ENCODE peak calls at places on chromosomes 13 and 19, in ten cellular contexts. One of them, this sample, is unnamed.

GRCh38 chr13:27043013-27043412 is 128.6 kb downstream of the USP12 start:
- DNase-seq in NCI-H1105 treated with DMSO at 0.1 percent for 48 hours: no peak
- DNase-seq in endothelial cell: no peak
- DNase-seq in activated naive CD4-positive, alpha-beta T cell: no peak
- DNase-seq in heart right ventricle: peak; percentile 26
- DNase-seq in activated naive CD8-positive, alpha-beta T cell treated with anti-CD3 and anti-CD28 coated beads, Interleukin-2, amount 50 U/mL, for 24 hours: no peak
- DNase-seq in stimulated activated CD4-positive, alpha-beta T cell treated with anti-CD3 and anti-CD28 coated beads, Interleukin-12 subunit alpha, Interleukin-12 subunit beta, amount 100 ng/mL, for 48 hours: no peak
- DNase-seq in neural crest cell: no peak
- DNase-seq in HTR-8/SVneo: peak; percentile 82
- DNase-seq in T-cell: no peak
- DNase-seq in this sample: no peak

GRCh38 chr13:94703271-94703670 is 9.1 kb downstream of the SOX21 start:
- DNase-seq in activated naive CD8-positive, alpha-beta T cell treated with anti-CD3 and anti-CD28 coated beads, Interleukin-2, amount 50 U/mL, for 24 hours: no peak
- DNase-seq in neural crest cell: no peak
- DNase-seq in activated naive CD4-positive, alpha-beta T cell: no peak
- DNase-seq in endothelial cell: no peak
- DNase-seq in HTR-8/SVneo: no peak
- DNase-seq in stimulated activated CD4-positive, alpha-beta T cell treated with anti-CD3 and anti-CD28 coated beads, Interleukin-12 subunit alpha, Interleukin-12 subunit beta, amount 100 ng/mL, for 48 hours: no peak
- DNase-seq in T-cell: no peak
- DNase-seq in heart right ventricle: no peak
- DNase-seq in NCI-H1105 treated with DMSO at 0.1 percent for 48 hours: no peak
- DNase-seq in this sample: no peak

GRCh38 chr13:76048675-76049396 is 412.7 kb downstream of the LMO7 start:
- DNase-seq in NCI-H1105 treated with DMSO at 0.1 percent for 48 hours: peak; percentile 55
- DNase-seq in stimulated activated CD4-positive, alpha-beta T cell treated with anti-CD3 and anti-CD28 coated beads, Interleukin-12 subunit alpha, Interleukin-12 subunit beta, amount 100 ng/mL, for 48 hours: no peak
- DNase-seq in heart right ventricle: no peak
- DNase-seq in T-cell: no peak
- DNase-seq in neural crest cell: no peak
- DNase-seq in endothelial cell: no peak
- DNase-seq in HTR-8/SVneo: no peak
- DNase-seq in activated naive CD8-positive, alpha-beta T cell treated with anti-CD3 and anti-CD28 coated beads, Interleukin-2, amount 50 U/mL, for 24 hours: no peak
- DNase-seq in activated naive CD4-positive, alpha-beta T cell: no peak
- DNase-seq in this sample: no peak

GRCh38 chr19:19463348-19464117 is 51.8 kb downstream of the TSSK6 start:
- DNase-seq in neural crest cell: no peak
- DNase-seq in endothelial cell: no peak
- DNase-seq in T-cell: no peak
- DNase-seq in HTR-8/SVneo: no peak
- DNase-seq in activated naive CD8-positive, alpha-beta T cell treated with anti-CD3 and anti-CD28 coated beads, Interleukin-2, amount 50 U/mL, for 24 hours: no peak
- DNase-seq in NCI-H1105 treated with DMSO at 0.1 percent for 48 hours: no peak
- DNase-seq in stimulated activated CD4-positive, alpha-beta T cell treated with anti-CD3 and anti-CD28 coated beads, Interleukin-12 subunit alpha, Interleukin-12 subunit beta, amount 100 ng/mL, for 48 hours: no peak
- DNase-seq in heart right ventricle: no peak
- DNase-seq in activated naive CD4-positive, alpha-beta T cell: no peak
- DNase-seq in this sample: no peak

GRCh38 chr13:45166858-45167257 is 34.0 kb downstream of the KCTD4 start:
- DNase-seq in activated naive CD4-positive, alpha-beta T cell: no peak
- DNase-seq in neural crest cell: no peak
- DNase-seq in HTR-8/SVneo: no peak
- DNase-seq in endothelial cell: no peak
- DNase-seq in NCI-H1105 treated with DMSO at 0.1 percent for 48 hours: no peak
- DNase-seq in heart right ventricle: no peak
- DNase-seq in activated naive CD8-positive, alpha-beta T cell treated with anti-CD3 and anti-CD28 coated beads, Interleukin-2, amount 50 U/mL, for 24 hours: no peak
- DNase-seq in stimulated activated CD4-positive, alpha-beta T cell treated with anti-CD3 and anti-CD28 coated beads, Interleukin-12 subunit alpha, Interleukin-12 subunit beta, amount 100 ng/mL, for 48 hours: no peak
- DNase-seq in T-cell: no peak
- DNase-seq in this sample: no peak

GRCh38 chr13:81048026-81048461 is 707.1 kb upstream of the SPRY2 start:
- DNase-seq in activated naive CD4-positive, alpha-beta T cell: no peak
- DNase-seq in activated naive CD8-positive, alpha-beta T cell treated with anti-CD3 and anti-CD28 coated beads, Interleukin-2, amount 50 U/mL, for 24 hours: no peak
- DNase-seq in T-cell: no peak
- DNase-seq in endothelial cell: no peak
- DNase-seq in NCI-H1105 treated with DMSO at 0.1 percent for 48 hours: no peak
- DNase-seq in HTR-8/SVneo: no peak
- DNase-seq in neural crest cell: no peak
- DNase-seq in heart right ventricle: no peak
- DNase-seq in stimulated activated CD4-positive, alpha-beta T cell treated with anti-CD3 and anti-CD28 coated beads, Interleukin-12 subunit alpha, Interleukin-12 subunit beta, amount 100 ng/mL, for 48 hours: no peak
- DNase-seq in this sample: no peak

GRCh38 chr13:35791191-35791902 is 314.9 kb upstream of the MAB21L1 start:
- DNase-seq in heart right ventricle: no peak
- DNase-seq in neural crest cell: no peak
- DNase-seq in endothelial cell: no peak
- DNase-seq in activated naive CD8-positive, alpha-beta T cell treated with anti-CD3 and anti-CD28 coated beads, Interleukin-2, amount 50 U/mL, for 24 hours: no peak
- DNase-seq in stimulated activated CD4-positive, alpha-beta T cell treated with anti-CD3 and anti-CD28 coated beads, Interleukin-12 subunit alpha, Interleukin-12 subunit beta, amount 100 ng/mL, for 48 hours: no peak
- DNase-seq in activated naive CD4-positive, alpha-beta T cell: no peak
- DNase-seq in NCI-H1105 treated with DMSO at 0.1 percent for 48 hours: no peak
- DNase-seq in HTR-8/SVneo: no peak
- DNase-seq in T-cell: no peak
- DNase-seq in this sample: no peak

GRCh38 chr19:35380450-35381124 is 9.7 kb downstream of the GPR42 start:
- DNase-seq in endothelial cell: no peak
- DNase-seq in activated naive CD4-positive, alpha-beta T cell: no peak
- DNase-seq in NCI-H1105 treated with DMSO at 0.1 percent for 48 hours: no peak
- DNase-seq in neural crest cell: no peak
- DNase-seq in T-cell: no peak
- DNase-seq in stimulated activated CD4-positive, alpha-beta T cell treated with anti-CD3 and anti-CD28 coated beads, Interleukin-12 subunit alpha, Interleukin-12 subunit beta, amount 100 ng/mL, for 48 hours: no peak
- DNase-seq in activated naive CD8-positive, alpha-beta T cell treated with anti-CD3 and anti-CD28 coated beads, Interleukin-2, amount 50 U/mL, for 24 hours: no peak
- DNase-seq in HTR-8/SVneo: no peak
- DNase-seq in heart right ventricle: no peak
- DNase-seq in this sample: no peak

GRCh38 chr13:66634384-66634783 is 595.8 kb downstream of the PCDH9 start:
- DNase-seq in stimulated activated CD4-positive, alpha-beta T cell treated with anti-CD3 and anti-CD28 coated beads, Interleukin-12 subunit alpha, Interleukin-12 subunit beta, amount 100 ng/mL, for 48 hours: no peak
- DNase-seq in activated naive CD8-positive, alpha-beta T cell treated with anti-CD3 and anti-CD28 coated beads, Interleukin-2, amount 50 U/mL, for 24 hours: no peak
- DNase-seq in neural crest cell: no peak
- DNase-seq in T-cell: no peak
- DNase-seq in endothelial cell: no peak
- DNase-seq in heart right ventricle: no peak
- DNase-seq in activated naive CD4-positive, alpha-beta T cell: no peak
- DNase-seq in NCI-H1105 treated with DMSO at 0.1 percent for 48 hours: no peak
- DNase-seq in HTR-8/SVneo: no peak
- DNase-seq in this sample: no peak

GRCh38 chr13:27276188-27276587 is 5.6 kb downstream of the RASL11A start:
- DNase-seq in endothelial cell: no peak
- DNase-seq in T-cell: no peak
- DNase-seq in neural crest cell: no peak
- DNase-seq in activated naive CD4-positive, alpha-beta T cell: no peak
- DNase-seq in NCI-H1105 treated with DMSO at 0.1 percent for 48 hours: no peak
- DNase-seq in heart right ventricle: no peak
- DNase-seq in activated naive CD8-positive, alpha-beta T cell treated with anti-CD3 and anti-CD28 coated beads, Interleukin-2, amount 50 U/mL, for 24 hours: no peak
- DNase-seq in HTR-8/SVneo: no peak
- DNase-seq in stimulated activated CD4-positive, alpha-beta T cell treated with anti-CD3 and anti-CD28 coated beads, Interleukin-12 subunit alpha, Interleukin-12 subunit beta, amount 100 ng/mL, for 48 hours: no peak
- DNase-seq in this sample: no peak

GRCh38 chr19:48419158-48419920 is 25.9 kb downstream of the GRIN2D start:
- DNase-seq in HTR-8/SVneo: no peak
- DNase-seq in neural crest cell: peak; percentile 50
- DNase-seq in T-cell: peak; percentile 68
- DNase-seq in heart right ventricle: no peak
- DNase-seq in stimulated activated CD4-positive, alpha-beta T cell treated with anti-CD3 and anti-CD28 coated beads, Interleukin-12 subunit alpha, Interleukin-12 subunit beta, amount 100 ng/mL, for 48 hours: peak; percentile 72
- DNase-seq in NCI-H1105 treated with DMSO at 0.1 percent for 48 hours: no peak
- DNase-seq in endothelial cell: peak; percentile 67
- DNase-seq in activated naive CD8-positive, alpha-beta T cell treated with anti-CD3 and anti-CD28 coated beads, Interleukin-2, amount 50 U/mL, for 24 hours: peak; percentile 81
- DNase-seq in activated naive CD4-positive, alpha-beta T cell: peak; percentile 43
- DNase-seq in this sample: peak; percentile 57

GRCh38 chr19:20103091-20103501 is 25.3 kb downstream of the ZNF90 start:
- DNase-seq in heart right ventricle: no peak
- DNase-seq in endothelial cell: no peak
- DNase-seq in HTR-8/SVneo: no peak
- DNase-seq in activated naive CD8-positive, alpha-beta T cell treated with anti-CD3 and anti-CD28 coated beads, Interleukin-2, amount 50 U/mL, for 24 hours: no peak
- DNase-seq in stimulated activated CD4-positive, alpha-beta T cell treated with anti-CD3 and anti-CD28 coated beads, Interleukin-12 subunit alpha, Interleukin-12 subunit beta, amount 100 ng/mL, for 48 hours: no peak
- DNase-seq in neural crest cell: no peak
- DNase-seq in activated naive CD4-positive, alpha-beta T cell: no peak
- DNase-seq in NCI-H1105 treated with DMSO at 0.1 percent for 48 hours: no peak
- DNase-seq in T-cell: no peak
- DNase-seq in this sample: no peak

GRCh38 chr19:48149430-48149829 is 20.7 kb downstream of the LIG1 start:
- DNase-seq in NCI-H1105 treated with DMSO at 0.1 percent for 48 hours: no peak
- DNase-seq in T-cell: no peak
- DNase-seq in heart right ventricle: no peak
- DNase-seq in endothelial cell: no peak
- DNase-seq in neural crest cell: no peak
- DNase-seq in activated naive CD8-positive, alpha-beta T cell treated with anti-CD3 and anti-CD28 coated beads, Interleukin-2, amount 50 U/mL, for 24 hours: no peak
- DNase-seq in HTR-8/SVneo: no peak
- DNase-seq in stimulated activated CD4-positive, alpha-beta T cell treated with anti-CD3 and anti-CD28 coated beads, Interleukin-12 subunit alpha, Interleukin-12 subunit beta, amount 100 ng/mL, for 48 hours: no peak
- DNase-seq in activated naive CD4-positive, alpha-beta T cell: no peak
- DNase-seq in this sample: no peak

This sample was measured in T-helper 9 cell.